ENCODE peak calls at places on chromosomes 5 and 9, in ten cellular contexts. P is astrocyte of the spinal cord; V is activated T-helper 1 cell treated with anti-CD3 and anti-CD28 coated beads, Interleukin-12 subunit alpha, Interleukin-12 subunit beta, Interleukin-2, Interleukin-4 antibody, amounts not matched to agents 30 ng/mL and 10 ng/mL and 1 ng/mL, durations not matched to agents 14 hours and 24 hours and 36 hours; R is activated gamma-delta T cell; T is HT1080; C is IMR-90; I is sciatic nerve; F is activated CD8-positive, alpha-beta T cell treated with anti-CD3 and anti-CD28 coated beads, Interleukin-2, amount 10 ng/mL, durations not matched to agents 7 days and 5 days; W is AG09319; A is Jurkat, Clone E6-1. K is an unnamed sample.

GRCh38 chr5:143882520-143882919 is 70.6 kb downstream of the HMHB1 start:
- DNase-seq in P (peak; percentile 14), V (no peak), R (no peak), T (no peak), C (peak; percentile 55), I (no peak), F (no peak), W (no peak), A (no peak), K (no peak)

GRCh38 chr5:141359790-141360426 is at the start of gene PCDHGB2:
- DNase-seq in P (peak; percentile 33), V (no peak), R (no peak), T (peak; percentile 30), C (peak; percentile 64), I (no peak), F (peak; percentile 36), W (no peak), A (peak; percentile 24), K (peak; percentile 53)

GRCh38 chr5:137470111-137470920 is 28.8 kb downstream of the SPOCK1 start:
- DNase-seq in P (peak; percentile 97), V (no peak), R (no peak), T (peak; percentile 99), C (peak; percentile 94), I (no peak), F (no peak), W (peak; percentile 81), A (no peak), K (peak; percentile 77)

GRCh38 chr9:137048655-137049543 is 2.9 kb upstream of the NPDC1 start:
- DNase-seq in P (no peak), V (no peak), R (no peak), T (no peak), C (no peak), I (no peak), F (no peak), W (no peak), A (no peak), K (no peak)

GRCh38 chr5:39730011-39730410 is 305.2 kb upstream of the DAB2 start:
- DNase-seq in P (no peak), V (no peak), R (no peak), T (peak; percentile 34), C (no peak), I (no peak), F (no peak), W (no peak), A (no peak), K (no peak)

GRCh38 chr5:95870105-95870672 is 47.7 kb upstream of the GLRX start:
- DNase-seq in P (peak; percentile 60), V (peak; percentile 20), R (no peak), T (peak; percentile 88), C (peak; percentile 87), I (no peak), F (peak; percentile 42), W (no peak), A (no peak), K (peak; percentile 48)

GRCh38 chr5:172605466-172605865 is 35.6 kb upstream of the NEURL1B start:
- DNase-seq in P (no peak), V (no peak), R (no peak), T (no peak), C (no peak), I (no peak), F (no peak), W (no peak), A (no peak), K (no peak)

GRCh38 chr9:83355024-83355444 is 183.2 kb downstream of the FRMD3 start:
- DNase-seq in P (no peak), V (no peak), R (no peak), T (no peak), C (peak; percentile 6), I (no peak), F (no peak), W (no peak), A (no peak), K (no peak)

GRCh38 chr9:21455320-21455719 is 15.1 kb downstream of the IFNA1 start:
- DNase-seq in P (peak; percentile 30), V (no peak), R (no peak), T (peak; percentile 31), C (peak; percentile 25), I (no peak), F (peak; percentile 32), W (no peak), A (no peak), K (peak; percentile 58)

GRCh38 chr9:124897570-124898460 is 35.9 kb downstream of the ARPC5L start:
- DNase-seq in P (no peak), V (no peak), R (no peak), T (no peak), C (peak; percentile 52), I (no peak), F (no peak), W (no peak), A (no peak), K (no peak)

GRCh38 chr9:28378236-28378635 is 805.0 kb upstream of the C9orf72 start:
- DNase-seq in P (no peak), V (no peak), R (no peak), T (peak; percentile 1), C (no peak), I (no peak), F (no peak), W (no peak), A (no peak), K (no peak)

GRCh38 chr9:84315278-84315877 is 25.2 kb downstream of the SLC28A3 start:
- DNase-seq in P (peak; percentile 76), V (peak; percentile 46), R (no peak), T (peak; percentile 42), C (peak; percentile 71), I (peak; percentile 69), F (peak; percentile 67), W (peak; percentile 34), A (peak; percentile 52), K (peak; percentile 46)

GRCh38 chr5:82931110-82931509 is 146.1 kb downstream of the TMEM167A start:
- DNase-seq in P (peak; percentile 48), V (no peak), R (no peak), T (peak; percentile 35), C (peak; percentile 15), I (no peak), F (no peak), W (no peak), A (no peak), K (no peak)

K was measured in HCEC 1CT.